ENCODE peak calls at places on chromosome X, in eight cellular contexts. One of them, this sample, is unnamed.

GRCh38 chrX:52138830-52139544 is 45.7 kb upstream of the MAGED4 start:
- ATAC-seq in A549: no peak
- ATAC-seq in left ventricle myocardium superior: no peak
- ATAC-seq in Right ventricle myocardium superior: no peak
- ATAC-seq in foreskin keratinocyte: no peak
- ATAC-seq in activated T-helper 17 cell treated with anti-CD3 and anti-CD28 coated beads, Interleukin-2, amount 50 U/mL, for 72 hours: no peak
- ATAC-seq in right cardiac atrium: no peak
- ATAC-seq in IMR-90: no peak
- ATAC-seq in this sample: no peak

GRCh38 chrX:44568196-44568595 is 25.5 kb upstream of the FUNDC1 start:
- ATAC-seq in IMR-90: no peak
- ATAC-seq in Right ventricle myocardium superior: peak
- ATAC-seq in right cardiac atrium: no peak
- ATAC-seq in foreskin keratinocyte: no peak
- ATAC-seq in left ventricle myocardium superior: no peak
- ATAC-seq in activated T-helper 17 cell treated with anti-CD3 and anti-CD28 coated beads, Interleukin-2, amount 50 U/mL, for 72 hours: no peak
- ATAC-seq in A549: no peak
- ATAC-seq in this sample: no peak

GRCh38 chrX:17632942-17633341 is 104.4 kb upstream of the SCML1 start:
- ATAC-seq in right cardiac atrium: no peak
- ATAC-seq in activated T-helper 17 cell treated with anti-CD3 and anti-CD28 coated beads, Interleukin-2, amount 50 U/mL, for 72 hours: peak
- ATAC-seq in IMR-90: peak
- ATAC-seq in A549: no peak
- ATAC-seq in Right ventricle myocardium superior: no peak
- ATAC-seq in left ventricle myocardium superior: no peak
- ATAC-seq in foreskin keratinocyte: peak
- ATAC-seq in this sample: peak

GRCh38 chrX:103520391-103520790 is 1.1 kb upstream of the RAB40A start:
- ATAC-seq in foreskin keratinocyte: no peak
- ATAC-seq in right cardiac atrium: no peak
- ATAC-seq in left ventricle myocardium superior: no peak
- ATAC-seq in activated T-helper 17 cell treated with anti-CD3 and anti-CD28 coated beads, Interleukin-2, amount 50 U/mL, for 72 hours: no peak
- ATAC-seq in A549: no peak
- ATAC-seq in Right ventricle myocardium superior: no peak
- ATAC-seq in IMR-90: peak
- ATAC-seq in this sample: no peak

GRCh38 chrX:48834383-48834709 is 1.1 kb downstream of the PCSK1N start:
- ATAC-seq in left ventricle myocardium superior: no peak
- ATAC-seq in right cardiac atrium: no peak
- ATAC-seq in foreskin keratinocyte: no peak
- ATAC-seq in IMR-90: no peak
- ATAC-seq in A549: peak
- ATAC-seq in activated T-helper 17 cell treated with anti-CD3 and anti-CD28 coated beads, Interleukin-2, amount 50 U/mL, for 72 hours: peak
- ATAC-seq in Right ventricle myocardium superior: no peak
- ATAC-seq in this sample: no peak

GRCh38 chrX:116499780-116500179 is 37.0 kb upstream of the CT83 start:
- ATAC-seq in activated T-helper 17 cell treated with anti-CD3 and anti-CD28 coated beads, Interleukin-2, amount 50 U/mL, for 72 hours: no peak
- ATAC-seq in left ventricle myocardium superior: no peak
- ATAC-seq in right cardiac atrium: no peak
- ATAC-seq in foreskin keratinocyte: peak
- ATAC-seq in A549: no peak
- ATAC-seq in Right ventricle myocardium superior: no peak
- ATAC-seq in IMR-90: no peak
- ATAC-seq in this sample: peak

GRCh38 chrX:118522230-118522926 is 26.8 kb downstream of the DOCK11 start:
- ATAC-seq in right cardiac atrium: no peak
- ATAC-seq in foreskin keratinocyte: no peak
- ATAC-seq in A549: no peak
- ATAC-seq in activated T-helper 17 cell treated with anti-CD3 and anti-CD28 coated beads, Interleukin-2, amount 50 U/mL, for 72 hours: no peak
- ATAC-seq in left ventricle myocardium superior: no peak
- ATAC-seq in Right ventricle myocardium superior: no peak
- ATAC-seq in IMR-90: no peak
- ATAC-seq in this sample: peak

GRCh38 chrX:115625577-115626301 is 64.8 kb downstream of the PLS3 start:
- ATAC-seq in Right ventricle myocardium superior: peak
- ATAC-seq in left ventricle myocardium superior: peak
- ATAC-seq in foreskin keratinocyte: peak
- ATAC-seq in A549: no peak
- ATAC-seq in activated T-helper 17 cell treated with anti-CD3 and anti-CD28 coated beads, Interleukin-2, amount 50 U/mL, for 72 hours: no peak
- ATAC-seq in IMR-90: peak
- ATAC-seq in right cardiac atrium: peak
- ATAC-seq in this sample: no peak

GRCh38 chrX:42456301-42456700 is 321.7 kb downstream of the PPP1R2C start:
- ATAC-seq in left ventricle myocardium superior: no peak
- ATAC-seq in IMR-90: no peak
- ATAC-seq in Right ventricle myocardium superior: no peak
- ATAC-seq in activated T-helper 17 cell treated with anti-CD3 and anti-CD28 coated beads, Interleukin-2, amount 50 U/mL, for 72 hours: no peak
- ATAC-seq in right cardiac atrium: no peak
- ATAC-seq in foreskin keratinocyte: no peak
- ATAC-seq in A549: no peak
- ATAC-seq in this sample: no peak

GRCh38 chrX:20454117-20454516 is 187.4 kb upstream of the RPS6KA3 start:
- ATAC-seq in Right ventricle myocardium superior: no peak
- ATAC-seq in IMR-90: peak
- ATAC-seq in left ventricle myocardium superior: no peak
- ATAC-seq in activated T-helper 17 cell treated with anti-CD3 and anti-CD28 coated beads, Interleukin-2, amount 50 U/mL, for 72 hours: peak
- ATAC-seq in A549: no peak
- ATAC-seq in foreskin keratinocyte: no peak
- ATAC-seq in right cardiac atrium: no peak
- ATAC-seq in this sample: no peak

GRCh38 chrX:10104958-10105658 is 51.7 kb upstream of the CLCN4 start:
- ATAC-seq in right cardiac atrium: peak
- ATAC-seq in A549: no peak
- ATAC-seq in IMR-90: no peak
- ATAC-seq in foreskin keratinocyte: no peak
- ATAC-seq in Right ventricle myocardium superior: peak
- ATAC-seq in left ventricle myocardium superior: peak
- ATAC-seq in activated T-helper 17 cell treated with anti-CD3 and anti-CD28 coated beads, Interleukin-2, amount 50 U/mL, for 72 hours: no peak
- ATAC-seq in this sample: no peak

GRCh38 chrX:110722135-110722534 is 73.5 kb downstream of the CHRDL1 start:
- ATAC-seq in foreskin keratinocyte: no peak
- ATAC-seq in IMR-90: no peak
- ATAC-seq in right cardiac atrium: no peak
- ATAC-seq in left ventricle myocardium superior: no peak
- ATAC-seq in A549: no peak
- ATAC-seq in activated T-helper 17 cell treated with anti-CD3 and anti-CD28 coated beads, Interleukin-2, amount 50 U/mL, for 72 hours: no peak
- ATAC-seq in Right ventricle myocardium superior: no peak
- ATAC-seq in this sample: no peak

This sample was measured in esophagus mucosa.